ENCODE peak calls at places on chromosomes 2 and 18, in five cellular contexts. Y is H1, M is A549, G is K562, H is GM12878. L is an unnamed sample.

GRCh38 chr2:207813942-207814341 is 44.2 kb upstream of the FZD5 start:
- DNase-seq in Y (no peak), M (no peak), G (no peak), H (no peak), L (no peak)

GRCh38 chr2:143705108-143705686 is 576.0 kb downstream of the ARHGAP15 start:
- DNase-seq in Y (no peak), M (no peak), G (no peak), H (no peak), L (no peak)

GRCh38 chr2:54956392-54956722 is 93.9 kb downstream of the RTN4 start:
- DNase-seq in Y (no peak), M (no peak), G (peak), H (no peak), L (no peak)

GRCh38 chr2:44951714-44952113 is 10.2 kb downstream of the SIX3 start:
- DNase-seq in Y (no peak), M (no peak), G (no peak), H (no peak), L (no peak)

GRCh38 chr2:12727641-12728040 is 10.9 kb downstream of the TRIB2 start:
- DNase-seq in Y (no peak), M (no peak), G (no peak), H (no peak), L (no peak)

GRCh38 chr2:192940767-192941166 is 746.0 kb upstream of the TMEFF2 start:
- DNase-seq in Y (no peak), M (no peak), G (no peak), H (no peak), L (no peak)

GRCh38 chr2:186595219-186595618 is 5.4 kb downstream of the ITGAV start:
- DNase-seq in Y (no peak), M (no peak), G (peak), H (no peak), L (peak)

GRCh38 chr2:232315923-232316299 is 62.6 kb upstream of the ALPP start:
- DNase-seq in Y (no peak), M (no peak), G (no peak), H (no peak), L (no peak)

GRCh38 chr18:12597775-12598174 is 60.1 kb downstream of the SPIRE1 start:
- DNase-seq in Y (no peak), M (peak), G (no peak), H (no peak), L (peak)

DNA sequence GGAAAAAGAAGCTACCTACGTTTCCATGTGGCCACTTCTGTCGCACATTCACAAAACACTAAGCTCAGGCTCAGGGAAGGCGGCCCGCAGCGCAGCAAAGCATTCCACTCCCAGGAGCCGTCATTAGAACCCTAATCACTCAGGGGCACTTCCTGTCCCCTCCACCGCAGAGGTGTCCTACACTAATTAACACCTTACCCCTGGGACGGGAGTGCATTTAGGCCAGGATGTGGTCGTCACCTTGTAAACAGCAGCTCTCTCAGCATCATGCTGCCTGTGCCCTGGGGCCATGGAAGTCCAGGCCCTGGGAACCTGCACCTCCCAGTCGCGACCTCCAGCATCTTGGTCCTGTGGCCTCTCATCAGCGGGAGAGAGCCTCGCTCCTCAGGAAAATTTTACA is 359.8 kb upstream of the SALL3 start:
- DNase-seq in Y (no peak), M (no peak), G (no peak), H (no peak), L (no peak)
- TF ChIP-seq HDAC2 in Y (no peak), M (no peak), G (no peak), H (no peak), L (no peak)

GRCh38 chr2:241984271-241984655 is 114.7 kb downstream of the RTP5 start:
- DNase-seq in Y (no peak), M (no peak), G (no peak), H (no peak), L (no peak)

GRCh38 chr2:241986836-241987641 is 117.5 kb downstream of the RTP5 start:
- DNase-seq in Y (no peak), M (no peak), G (no peak), H (no peak), L (no peak)

GRCh38 chr2:241984658-241985057 is 115.1 kb downstream of the RTP5 start:
- DNase-seq in Y (no peak), M (no peak), G (no peak), H (no peak), L (no peak)

GRCh38 chr2:241987726-241988125 is 118.2 kb downstream of the RTP5 start:
- DNase-seq in Y (no peak), M (no peak), G (no peak), H (no peak), L (no peak)

GRCh38 chr2:241985986-241986329 is 116.4 kb downstream of the RTP5 start:
- DNase-seq in Y (no peak), M (no peak), G (no peak), H (no peak), L (no peak)
- TF ChIP-seq HDAC2 in Y (no peak), M (no peak), G (no peak), H (no peak), L (no peak)

DNA sequence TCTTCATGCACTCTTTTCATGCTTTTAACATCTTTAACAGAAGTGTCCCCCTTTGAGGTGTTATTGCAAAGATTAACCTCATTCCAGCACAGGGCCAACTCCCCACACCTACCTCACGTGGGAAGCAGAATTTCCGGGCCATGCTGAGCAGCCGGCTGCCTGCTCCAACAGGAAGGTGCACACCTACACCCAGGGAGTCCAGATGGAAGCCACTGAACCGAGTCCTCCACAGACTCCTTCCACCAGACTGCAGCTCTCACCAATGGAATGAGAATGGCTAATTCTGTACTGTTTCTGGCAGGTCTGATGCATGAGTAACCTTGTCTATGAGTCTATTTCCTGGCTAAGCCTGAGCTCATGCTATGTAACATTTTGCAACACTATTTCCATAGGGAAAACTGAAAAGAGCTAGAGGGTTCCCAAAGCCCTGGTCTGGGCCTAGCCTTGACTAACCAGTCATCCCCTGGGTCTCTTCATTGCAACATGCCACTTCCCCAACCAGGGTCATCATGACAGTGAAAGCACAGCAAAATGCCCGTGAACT is 11.0 kb downstream of the ERFE start:
- DNase-seq in Y (no peak), M (peak), G (no peak), H (no peak), L (no peak)
- TF ChIP-seq HDAC2 in Y (no peak), M (no peak), G (no peak), H (no peak), L (no peak)

DNA sequence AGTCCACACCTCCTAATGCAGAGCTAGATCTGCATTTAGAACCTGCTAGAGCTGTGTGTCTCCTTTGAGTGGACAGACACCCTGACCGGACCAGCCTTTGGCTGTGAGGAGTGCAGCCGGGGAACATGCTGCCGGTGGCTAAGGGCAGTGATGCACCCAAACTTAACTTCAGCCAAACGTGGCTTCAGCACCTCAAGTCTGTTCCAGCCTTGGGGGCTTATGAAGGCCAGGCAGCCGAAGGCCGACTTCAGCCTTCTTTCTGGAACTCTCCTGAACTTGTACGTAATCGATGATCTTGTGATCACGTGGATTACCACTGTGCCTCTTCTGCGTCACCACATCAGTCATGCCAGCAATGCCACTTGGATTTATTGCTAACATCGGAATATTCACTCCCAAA is 49.1 kb downstream of the POMC start:
- DNase-seq in Y (no peak), M (no peak), G (no peak), H (no peak), L (no peak)
- TF ChIP-seq HDAC2 in Y (no peak), M (no peak), G (no peak), H (no peak), L (no peak)